ENCODE peak calls at places on chromosomes 4 and X, in five cellular contexts. P is keratinocyte, F is fibroblast of lung, S is tibial artery, C is HepG2. L is an unnamed sample.
A peak's percentile ranks its signal among the peaks of the same experiment; 100 is the strongest.

GRCh38 chr4:4857001-4857808 is 2.3 kb upstream of the MSX1 start:
- DNase-seq in C (no peak), P (no peak), F (no peak), S (no peak), L (no peak)

GRCh38 chrX:135477576-135477975 is 42.9 kb upstream of the INTS6L start:
- DNase-seq in S (no peak), P (no peak), F (peak; percentile 63), C (peak; percentile 33), L (peak; percentile 71)

GRCh38 chrX:104921606-104922205 is 298.8 kb downstream of the TEX13A start:
- DNase-seq in F (peak; percentile 2), P (no peak), C (no peak), S (peak; percentile 54), L (no peak)

GRCh38 chr4:171928336-171928735 is 115.1 kb downstream of the GALNTL6 start:
- DNase-seq in C (no peak), S (no peak), F (no peak), P (no peak), L (no peak)

GRCh38 chr4:120977435-120977997 is 55.0 kb upstream of the PRDM5 start:
- DNase-seq in S (no peak), C (peak; percentile 10), P (peak; percentile 5), F (peak; percentile 53), L (peak; percentile 87)

GRCh38 chr4:169934794-169935400 is 91.3 kb downstream of the MFAP3L start:
- DNase-seq in F (no peak), C (no peak), P (no peak), S (no peak), L (no peak)

GRCh38 chr4:140068247-140068646 is 85.7 kb downstream of the MAML3 start:
- DNase-seq in P (no peak), S (no peak), F (no peak), C (no peak), L (no peak)

GRCh38 chr4:154407483-154407882 is 84.1 kb downstream of the DCHS2 start:
- DNase-seq in C (no peak), P (no peak), S (no peak), F (no peak), L (no peak)

GRCh38 chr4:47315346-47315745 is 148.2 kb downstream of the COMMD8 start:
- DNase-seq in S (no peak), P (peak; percentile 4), C (no peak), F (peak; percentile 68), L (no peak)

GRCh38 chrX:98357146-98357545 is 1473.4 kb downstream of the RPA4 start:
- DNase-seq in P (no peak), S (no peak), C (no peak), F (no peak), L (peak; percentile 44)

DNA sequence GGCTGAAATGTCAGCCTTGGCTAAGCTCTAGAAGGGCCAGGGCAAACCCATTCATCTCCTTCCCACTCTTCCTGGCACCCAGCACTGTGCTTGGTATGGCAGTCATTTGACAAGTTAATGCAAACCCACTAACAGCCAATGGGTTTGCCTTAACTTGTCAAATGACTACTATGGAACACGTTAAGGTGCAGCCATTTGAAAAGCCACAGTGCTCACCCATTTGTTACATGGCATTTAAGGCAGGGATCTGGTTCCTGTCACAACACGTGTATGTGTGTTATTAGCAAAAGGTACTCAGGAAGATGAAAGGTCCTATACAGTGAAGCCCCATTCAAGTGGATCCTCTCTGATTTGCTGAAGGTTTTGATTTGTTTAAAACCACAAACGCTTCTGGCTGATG is 7.2 kb downstream of the CRMP1 start:
- DNase-seq in S (no peak), C (no peak), F (no peak), P (no peak), L (peak; percentile 89)
- H3K27ac ChIP-seq in S (no peak overlapping the region), C (no peak overlapping the region), F (no peak overlapping the region), P (no peak overlapping the region), L (peak overlapping the region; percentile 99)

GRCh38 chr4:186285147-186285546 is 19.2 kb downstream of the F11 start:
- DNase-seq in C (no peak), F (no peak), P (no peak), S (no peak), L (no peak)
- H3K27me3 ChIP-seq in C (no peaks in the 10 kb centered on the region), F (no peaks in the 10 kb centered on the region), P (no peaks in the 10 kb centered on the region), S (no peaks in the 10 kb centered on the region), L (no peaks in the 10 kb centered on the region)

GRCh38 chr4:143185253-143186107 is 763 bp downstream of the USP38 start:
- DNase-seq in C (peak; percentile 16), F (peak; percentile 15), S (no peak), P (no peak), L (peak; percentile 75)

GRCh38 chr4:143184217-143184502 is 557 bp upstream of the USP38 start:
- DNase-seq in C (no peak), F (no peak), P (no peak), S (no peak), L (no peak)

GRCh38 chr4:143184503-143185252 is at the start of gene USP38:
- DNase-seq in S (peak; percentile 96), P (peak; percentile 50), F (peak; percentile 94), C (peak; percentile 91), L (peak; percentile 95)

GRCh38 chr4:143186202-143186601 is 1.5 kb downstream of the USP38 start:
- DNase-seq in P (no peak), F (peak; percentile 55), C (peak; percentile 37), S (no peak), L (peak; percentile 49)

DNA sequence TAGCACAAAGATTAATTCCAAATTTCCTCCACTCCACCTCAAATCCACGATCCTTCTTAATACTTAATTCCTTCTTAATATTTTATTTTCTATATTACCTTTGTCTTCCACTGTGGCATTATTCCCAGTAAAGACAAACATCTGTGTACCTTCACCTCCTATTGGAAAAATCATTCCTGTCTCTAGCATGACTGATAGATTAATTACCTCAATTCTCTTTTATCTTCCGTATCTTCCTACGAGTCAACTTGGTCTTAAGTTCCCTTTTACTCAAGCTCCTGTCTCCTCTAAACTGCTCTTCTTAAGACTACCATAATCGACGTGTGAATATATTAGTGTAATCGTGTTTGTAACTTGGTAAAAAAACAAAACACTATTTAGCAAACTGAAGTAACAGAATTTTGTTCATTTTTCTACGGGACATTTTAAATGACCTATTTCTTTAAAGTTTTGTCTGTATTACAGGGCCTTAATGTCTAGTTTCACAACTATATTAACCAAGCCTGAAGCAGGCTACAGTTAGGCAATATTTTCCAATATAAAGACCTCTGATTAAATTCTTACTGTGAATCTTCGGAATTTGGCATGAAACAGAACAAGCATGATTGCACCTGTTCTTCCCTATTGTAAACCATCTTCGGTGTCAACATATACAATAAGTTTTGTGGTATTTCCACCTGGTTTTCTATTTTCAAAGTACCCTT is 1.1 kb upstream of the USP38 start:
- DNase-seq in F (no peak), C (no peak), S (no peak), P (no peak), L (peak; percentile 62)
- H3K4me1 ChIP-seq in F (peaks cover 2% of the 10 kb centered on the region), C (peaks cover 23% of the 10 kb centered on the region), S (no peaks in the 10 kb centered on the region), P (peaks cover 8% of the 10 kb centered on the region), L (peaks cover 31% of the 10 kb centered on the region)

DNA sequence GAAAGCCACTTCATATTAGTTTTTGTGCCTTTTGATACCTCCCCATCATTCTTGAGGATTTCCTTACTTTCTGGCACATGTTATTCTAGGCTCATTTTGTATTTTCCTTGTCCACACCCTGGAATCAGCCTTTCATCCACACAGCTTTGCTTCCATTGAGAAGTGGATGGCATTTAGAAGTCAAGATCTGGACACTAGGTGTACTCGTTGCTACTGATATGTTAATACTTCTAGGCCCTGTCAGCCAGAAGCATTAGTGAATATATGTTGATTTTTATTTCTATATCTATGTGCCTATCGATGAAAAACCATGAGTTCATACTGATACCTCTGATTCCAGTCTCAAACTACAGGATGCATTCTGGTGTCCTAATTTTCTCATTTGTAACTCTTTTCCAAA is 73.2 kb downstream of the ARHGAP24 start:
- DNase-seq in P (no peak), C (no peak), S (no peak), F (no peak), L (no peak)
- H3K27ac ChIP-seq in P (no peak overlapping the region), C (no peak overlapping the region), S (no peak overlapping the region), F (no peak overlapping the region), L (no peak overlapping the region)

GRCh38 chr4:1685604-1686150 is 1.6 kb upstream of the FAM53A start:
- DNase-seq in S (no peak), F (no peak), P (no peak), C (no peak), L (no peak)

GRCh38 chr4:1682860-1683259 is 1.3 kb downstream of the FAM53A start:
- DNase-seq in P (no peak), C (no peak), F (no peak), S (no peak), L (no peak)

GRCh38 chr4:1684756-1685603 is 867 bp upstream of the FAM53A start:
- DNase-seq in P (no peak), S (peak; percentile 73), C (no peak), F (no peak), L (no peak)

GRCh38 chr4:1683371-1683902 is 676 bp downstream of the FAM53A start:
- DNase-seq in P (no peak), S (no peak), F (peak; percentile 89), C (no peak), L (no peak)

DNA sequence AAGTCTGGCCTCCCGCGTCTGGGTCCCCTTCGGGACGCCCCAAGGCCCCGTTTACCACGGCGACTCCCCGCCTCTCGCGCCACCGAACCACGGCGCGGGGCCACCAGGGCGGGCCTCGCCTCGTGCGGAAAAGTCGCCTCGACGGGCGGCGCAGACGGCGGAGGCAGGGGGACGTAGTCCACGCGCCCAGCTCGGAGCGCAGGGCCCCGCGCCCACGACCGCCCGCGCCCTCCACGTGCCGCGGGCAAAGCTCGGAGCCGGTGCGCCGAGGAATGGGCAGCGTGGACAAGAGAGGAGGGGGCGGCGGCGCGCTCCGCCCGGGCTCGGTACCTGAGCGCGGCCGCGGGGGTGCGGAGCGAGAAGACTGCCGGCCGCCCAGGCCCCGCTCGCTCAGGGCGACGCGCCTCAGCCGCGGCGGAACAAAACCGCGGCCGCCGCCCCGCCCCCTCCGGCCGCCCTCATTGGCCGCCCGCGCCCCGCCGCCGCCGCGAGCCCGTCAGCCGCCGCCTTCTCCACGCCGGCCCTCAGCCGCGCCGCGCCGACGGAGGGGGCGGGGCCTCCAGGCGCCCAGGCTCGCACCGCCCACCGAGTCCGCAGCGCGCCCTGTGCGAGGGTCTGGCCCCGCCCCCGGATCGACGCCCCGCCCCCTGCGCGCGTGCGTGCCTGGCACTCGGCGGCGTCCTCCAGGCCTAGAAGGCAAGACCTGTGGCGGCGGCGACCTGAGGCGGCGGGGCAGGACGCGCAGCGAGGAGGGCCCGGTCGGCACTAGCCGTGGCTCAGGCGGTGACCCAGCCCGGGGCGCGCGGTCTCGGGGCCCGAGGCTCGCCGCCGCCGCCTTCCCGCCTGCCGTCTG is at the start of gene FAM53A:
- DNase-seq in C (peak; percentile 58), F (peak; percentile 73), P (peak; percentile 32), S (peak; percentile 94), L (peak; percentile 96)
- H3K27me3 ChIP-seq in C (no peaks in the 10 kb centered on the region), F (no peaks in the 10 kb centered on the region), P (no peaks in the 10 kb centered on the region), S (no peaks in the 10 kb centered on the region), L (no peaks in the 10 kb centered on the region)

L was measured in Karpas-422.